ENCODE peak calls at places on chromosomes 3 and 15, in nine cellular contexts. Q, F, G, L, Y, S, D, B and T are unnamed samples.

GRCh38 chr15:71088155-71088554 is 27.1 kb upstream of the THSD4 start:
- DNase-seq in Q (no peak), F (no peak), G (no peak), L (no peak), Y (no peak), S (no peak), D (no peak), B (no peak), T (no peak)

GRCh38 chr15:52252781-52253180 is 42.8 kb downstream of the MYO5C start:
- DNase-seq in Q (no peak), F (peak; percentile 94), G (peak; percentile 93), L (no peak), Y (no peak), S (no peak), D (no peak), B (no peak), T (peak; percentile 30)

GRCh38 chr3:128343287-128344045 is 123.2 kb downstream of the DNAJB8 start:
- DNase-seq in Q (no peak), F (peak; percentile 47), G (peak; percentile 22), L (no peak), Y (no peak), S (no peak), D (no peak), B (no peak), T (peak; percentile 76)

GRCh38 chr15:40277472-40277871 is 5.4 kb downstream of the ANKRD63 start:
- DNase-seq in Q (no peak), F (no peak), G (no peak), L (no peak), Y (no peak), S (no peak), D (no peak), B (no peak), T (no peak)

GRCh38 chr3:101216710-101217457 is 103.5 kb downstream of the IMPG2 start:
- DNase-seq in Q (no peak), F (peak; percentile 29), G (peak; percentile 48), L (no peak), Y (no peak), S (no peak), D (peak; percentile 57), B (no peak), T (no peak)

GRCh38 chr15:94028809-94029208 is 202.6 kb upstream of the MCTP2 start:
- DNase-seq in Q (no peak), F (no peak), G (no peak), L (no peak), Y (no peak), S (no peak), D (no peak), B (no peak), T (no peak)

GRCh38 chr3:159607856-159608255 is 380.8 kb upstream of the IL12A start:
- DNase-seq in Q (no peak), F (no peak), G (no peak), L (no peak), Y (no peak), S (no peak), D (no peak), B (no peak), T (no peak)

GRCh38 chr15:47293763-47294162 is 423.5 kb upstream of the SEMA6D start:
- DNase-seq in Q (no peak), F (peak; percentile 96), G (peak; percentile 58), L (peak; percentile 40), Y (no peak), S (no peak), D (peak; percentile 69), B (no peak), T (no peak)

GRCh38 chr15:79872358-79873017 is 24.3 kb downstream of the MTHFS start:
- DNase-seq in Q (no peak), F (peak; percentile 72), G (peak; percentile 67), L (no peak), Y (no peak), S (no peak), D (no peak), B (no peak), T (peak; percentile 64)

GRCh38 chr3:109161487-109162108 is 25.1 kb downstream of the C3orf85 start:
- DNase-seq in Q (no peak), F (no peak), G (no peak), L (no peak), Y (no peak), S (no peak), D (no peak), B (no peak), T (no peak)

GRCh38 chr15:59283717-59284336 is 77.2 kb downstream of the LDHAL6B start:
- DNase-seq in Q (no peak), F (no peak), G (peak; percentile 97), L (no peak), Y (no peak), S (no peak), D (no peak), B (no peak), T (peak; percentile 97)

GRCh38 chr3:118337649-118338048 is 697.0 kb downstream of the IGSF11 start:
- DNase-seq in Q (no peak), F (no peak), G (no peak), L (no peak), Y (no peak), S (no peak), D (no peak), B (no peak), T (no peak)
- TF ChIP-seq CTCF in Q (no peak), F (no peak), G (no peak), L (no peak), Y (no peak), S (no peak), D (no peak), B (no peak), T (no peak)

DNA sequence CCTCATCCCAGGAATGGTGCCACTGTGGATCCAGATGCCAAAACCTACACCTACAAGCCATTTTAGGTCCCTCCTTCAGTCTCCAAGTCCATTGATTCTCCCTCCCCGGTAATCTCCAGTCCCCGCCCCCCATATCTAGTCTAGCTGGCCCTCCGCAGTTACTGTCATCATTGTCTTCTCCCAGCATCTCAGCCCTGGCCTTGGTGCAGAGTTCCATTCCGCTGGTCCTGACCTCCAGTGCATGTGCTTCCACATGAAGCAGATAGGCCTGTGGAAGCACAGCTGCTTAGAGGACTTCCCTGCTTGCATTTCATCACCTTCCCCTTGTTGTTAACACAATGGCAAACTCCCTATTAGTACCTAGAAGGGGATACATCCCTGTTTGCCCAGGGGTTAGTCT is 331.8 kb downstream of the LRTM1 start:
- DNase-seq in Q (peak; percentile 63), F (no peak), G (no peak), L (no peak), Y (no peak), S (no peak), D (no peak), B (no peak), T (no peak)
- TF ChIP-seq CTCF in Q (no peak), F (no peak), G (no peak), L (no peak), Y (no peak), S (no peak), D (no peak), B (no peak), T (no peak)

GRCh38 chr3:36904641-36905040 is 40.2 kb downstream of the TRANK1 start:
- DNase-seq in Q (peak; percentile 34), F (no peak), G (no peak), L (peak; percentile 48), Y (peak; percentile 37), S (no peak), D (no peak), B (peak; percentile 27), T (peak; percentile 11)
- TF ChIP-seq CTCF in Q (peak; percentile 28), F (peak; percentile 42), G (peak; percentile 42), L (peak; percentile 48), Y (peak; percentile 49), S (no peak), D (no peak), B (no peak), T (peak; percentile 20)

GRCh38 chr3:56985460-56986327 is 74.8 kb upstream of the SPATA12 start:
- DNase-seq in Q (no peak), F (peak; percentile 50), G (no peak), L (no peak), Y (no peak), S (no peak), D (no peak), B (no peak), T (no peak)
- TF ChIP-seq CTCF in Q (no peak), F (peak; percentile 17), G (no peak), L (no peak), Y (no peak), S (no peak), D (no peak), B (no peak), T (no peak)

DNA sequence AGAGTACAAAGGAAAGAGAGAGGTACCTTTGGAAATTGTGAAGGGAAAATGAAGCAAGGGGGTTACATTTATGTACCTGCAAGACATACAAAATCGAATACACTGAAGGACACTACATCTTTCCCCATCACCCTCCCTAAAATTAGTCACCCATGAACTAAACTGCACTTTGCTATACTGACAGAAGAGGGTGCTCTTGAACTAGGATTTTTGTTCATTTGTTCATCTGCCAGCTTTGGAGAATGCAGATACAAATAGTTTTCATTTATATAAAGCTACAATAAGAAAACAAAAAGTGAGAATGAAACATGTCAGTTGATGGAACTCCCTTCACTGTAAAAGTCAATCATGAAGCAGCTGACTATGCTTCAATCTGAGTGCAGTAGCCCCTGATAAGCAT is 55.7 kb downstream of the PCCB start:
- DNase-seq in Q (no peak), F (peak; percentile 63), G (peak; percentile 38), L (no peak), Y (no peak), S (no peak), D (no peak), B (no peak), T (peak; percentile 33)
- TF ChIP-seq CTCF in Q (peak; percentile 18), F (peak; percentile 59), G (peak; percentile 33), L (peak; percentile 41), Y (no peak), S (no peak), D (no peak), B (no peak), T (peak; percentile 65)

DNA sequence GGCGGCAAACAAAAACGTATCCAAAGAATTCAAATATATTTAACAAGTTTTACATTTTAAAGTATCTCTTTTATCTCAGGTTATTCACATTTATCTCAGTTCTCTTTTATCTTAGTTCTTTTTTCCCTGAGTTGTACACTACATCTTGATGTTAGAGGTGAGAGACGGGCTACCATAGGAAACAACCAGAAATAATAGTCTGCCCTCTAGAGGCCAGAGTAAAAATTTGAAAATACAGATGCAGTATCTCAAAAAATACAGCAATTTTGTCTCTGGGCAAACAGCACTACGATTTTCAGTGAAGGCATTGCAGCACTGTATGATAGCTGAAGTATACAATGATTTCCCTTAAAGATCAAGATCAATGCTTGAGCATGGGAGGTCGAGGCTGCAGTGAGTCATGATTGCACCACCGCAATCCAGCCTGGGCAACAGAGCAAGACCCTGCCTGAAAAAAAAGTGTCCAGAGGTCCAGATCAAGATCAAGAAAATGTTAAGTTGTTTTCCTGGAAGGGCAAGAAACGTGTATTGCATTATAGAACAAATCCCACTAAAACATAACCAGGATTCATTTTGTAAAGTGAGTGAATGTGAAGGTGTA is 82.6 kb upstream of the ATP11B start:
- DNase-seq in Q (no peak), F (peak; percentile 23), G (peak; percentile 11), L (peak; percentile 37), Y (peak; percentile 50), S (no peak), D (no peak), B (no peak), T (no peak)
- TF ChIP-seq CTCF in Q (peak; percentile 68), F (peak; percentile 66), G (peak; percentile 61), L (peak; percentile 81), Y (peak; percentile 40), S (no peak), D (peak; percentile 47), B (no peak), T (peak; percentile 84)

GRCh38 chr3:129929383-129929782 is 35.9 kb upstream of the TMCC1 start:
- DNase-seq in Q (no peak), F (no peak), G (no peak), L (no peak), Y (no peak), S (no peak), D (no peak), B (no peak), T (no peak)

GRCh38 chr3:129927072-129927471 is 33.6 kb upstream of the TMCC1 start:
- DNase-seq in Q (no peak), F (no peak), G (no peak), L (no peak), Y (no peak), S (no peak), D (no peak), B (no peak), T (no peak)
- TF ChIP-seq CTCF in Q (no peak), F (no peak), G (no peak), L (no peak), Y (no peak), S (no peak), D (no peak), B (no peak), T (no peak)